ENCODE peak calls at places on chromosomes 16 and 17, in nine cellular contexts. B is lower lobe of right lung; G is A549; I is heart left ventricle; N is WERI-Rb-1; M is H9; Q is esophagus squamous epithelium; L is fibroblast of lung; U is CD8-positive, alpha-beta T cell. C is an unnamed sample.

GRCh38 chr17:47736501-47737211 is 3.6 kb downstream of the TBX21 start:
- DNase-seq in L (no peak), B (no peak), G (no peak), N (no peak), Q (no peak), M (peak), U (no peak), I (no peak), C (no peak)

GRCh38 chr17:78883090-78883532 is 19.9 kb downstream of the CEP295NL start:
- DNase-seq in G (peak), Q (no peak), L (peak), U (no peak), I (peak), M (no peak), B (peak), N (no peak), C (no peak)

GRCh38 chr16:69188716-69189115 is 1.8 kb downstream of the SNTB2 start:
- DNase-seq in N (no peak), M (no peak), Q (no peak), B (no peak), I (no peak), L (peak), G (no peak), U (no peak), C (no peak)

GRCh38 chr17:49585422-49586027 is 9.9 kb downstream of the NXPH3 start:
- DNase-seq in I (no peak), G (peak), Q (no peak), U (no peak), B (no peak), L (no peak), N (peak), M (peak), C (no peak)

GRCh38 chr17:19709841-19710240 is 6.5 kb downstream of the SLC47A2 start:
- DNase-seq in Q (no peak), G (no peak), B (no peak), N (no peak), U (no peak), M (peak), I (no peak), L (no peak), C (no peak)

GRCh38 chr17:77329741-77330531 is 189.2 kb downstream of the SEC14L1 start:
- DNase-seq in B (peak), I (peak), U (no peak), L (no peak), G (no peak), Q (no peak), N (peak), M (peak), C (no peak)

GRCh38 chr17:56810286-56810781 is 23.4 kb downstream of the C17orf67 start:
- DNase-seq in G (no peak), Q (no peak), L (no peak), I (no peak), B (no peak), M (no peak), U (no peak), N (no peak), C (no peak)

GRCh38 chr16:26531290-26531730 is 535.4 kb upstream of the C16orf82 start:
- DNase-seq in M (no peak), B (no peak), L (no peak), N (no peak), U (no peak), I (no peak), Q (no peak), G (no peak), C (no peak)

GRCh38 chr17:64262422-64263260 is at the start of gene TEX2:
- DNase-seq in N (peak), G (no peak), Q (no peak), B (peak), L (no peak), I (peak), M (peak), U (peak), C (no peak)

GRCh38 chr17:74840500-74840899 is 19.2 kb downstream of the GRIN2C start:
- DNase-seq in I (no peak), L (no peak), Q (no peak), M (peak), B (no peak), N (no peak), U (no peak), G (no peak), C (no peak)

GRCh38 chr17:69967910-69968411 is 107.1 kb upstream of the KCNJ16 start:
- DNase-seq in M (no peak), U (no peak), B (no peak), G (no peak), Q (no peak), L (peak), I (no peak), N (no peak), C (no peak)

GRCh38 chr17:520447-521167 is 168.0 kb upstream of the RPH3AL start:
- DNase-seq in B (no peak), M (no peak), I (no peak), U (no peak), N (peak), G (no peak), L (peak), Q (no peak), C (no peak)

DNA sequence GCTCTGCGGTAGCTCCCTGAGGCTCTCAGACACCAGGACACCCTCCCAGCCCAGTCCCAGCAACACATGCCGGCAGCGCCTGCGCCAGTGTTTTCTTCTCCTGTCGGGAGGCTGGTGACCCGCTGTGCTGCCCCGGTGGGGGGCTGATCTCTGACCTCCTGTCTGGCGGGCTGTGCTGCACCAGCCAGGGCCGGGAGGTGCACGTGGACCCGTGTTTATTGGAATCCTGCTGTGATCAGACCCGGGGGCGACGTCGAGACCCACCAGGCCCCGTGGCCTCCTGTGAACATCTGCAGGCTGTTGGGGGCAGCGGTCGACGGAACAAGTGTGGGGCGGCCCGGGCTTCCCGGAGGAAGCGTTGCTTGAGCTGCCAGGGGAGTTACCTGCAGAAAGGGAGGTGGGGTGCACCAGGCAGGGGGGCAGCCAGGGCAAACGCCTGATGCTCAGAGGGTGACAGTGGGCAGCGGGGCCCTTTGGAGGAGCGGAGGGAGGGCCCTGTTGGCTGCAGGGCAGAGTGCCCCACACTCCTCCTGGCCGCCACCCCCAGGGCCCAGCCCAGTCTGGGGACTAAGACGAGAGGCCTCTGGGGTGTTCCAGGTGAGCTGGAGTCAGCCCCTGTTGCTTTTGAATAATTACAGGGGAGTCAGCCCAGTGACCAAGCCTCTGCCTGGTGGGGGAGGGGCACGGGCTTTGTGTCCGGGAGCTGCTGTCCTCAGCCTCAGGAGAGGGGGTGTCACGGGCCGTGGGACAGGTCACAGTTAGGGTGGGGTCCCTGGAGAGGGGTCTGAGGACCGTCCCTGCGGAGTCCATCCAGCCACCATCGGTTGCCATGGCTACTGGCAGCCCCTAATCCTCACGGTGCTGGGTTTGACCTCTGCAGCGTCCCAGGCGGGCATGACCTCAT is 2.2 kb upstream of the SSTR5 start:
- DNase-seq in G (no peak), B (no peak), N (peak), M (no peak), L (no peak), U (no peak), Q (no peak), I (no peak), C (no peak)
- H3K27ac ChIP-seq in G (no peak), B (no peak), N (no peak), M (no peak), L (no peak), U (no peak), Q (no peak), I (no peak), C (no peak)

GRCh38 chr16:49488336-49488735 is 114.7 kb downstream of the C16orf78 start:
- DNase-seq in Q (no peak), U (no peak), G (no peak), I (no peak), M (no peak), L (no peak), B (peak), N (no peak), C (peak)

GRCh38 chr16:49490321-49490705 is 116.7 kb downstream of the C16orf78 start:
- DNase-seq in Q (no peak), L (no peak), U (no peak), N (no peak), M (no peak), G (no peak), B (peak), I (no peak), C (peak)

GRCh38 chr16:49491111-49491670 is 117.6 kb downstream of the C16orf78 start:
- DNase-seq in Q (no peak), M (no peak), U (no peak), G (no peak), L (no peak), N (no peak), I (no peak), B (peak), C (peak)

GRCh38 chr16:49488740-49489525 is 115.3 kb downstream of the C16orf78 start:
- DNase-seq in Q (no peak), I (no peak), B (peak), U (no peak), N (no peak), M (no peak), G (no peak), L (no peak), C (peak)

GRCh38 chr16:49489686-49490320 is 116.2 kb downstream of the C16orf78 start:
- DNase-seq in N (no peak), L (no peak), U (no peak), G (no peak), B (peak), Q (no peak), M (no peak), I (no peak), C (peak)
- TF ChIP-seq CTCF in N (no peak), L (no peak), U (no peak), G (no peak), B (no peak), Q (no peak), M (no peak), I (no peak), C (no peak)

GRCh38 chr16:2531371-2531695 is at the start of gene CEMP1:
- DNase-seq in M (peak), N (no peak), I (no peak), Q (no peak), L (no peak), U (no peak), B (no peak), G (no peak), C (no peak)
- H3K27ac ChIP-seq in M (no peak), N (peak), I (peak), Q (peak), L (peak), U (peak), B (peak), G (peak), C (peak)

DNA sequence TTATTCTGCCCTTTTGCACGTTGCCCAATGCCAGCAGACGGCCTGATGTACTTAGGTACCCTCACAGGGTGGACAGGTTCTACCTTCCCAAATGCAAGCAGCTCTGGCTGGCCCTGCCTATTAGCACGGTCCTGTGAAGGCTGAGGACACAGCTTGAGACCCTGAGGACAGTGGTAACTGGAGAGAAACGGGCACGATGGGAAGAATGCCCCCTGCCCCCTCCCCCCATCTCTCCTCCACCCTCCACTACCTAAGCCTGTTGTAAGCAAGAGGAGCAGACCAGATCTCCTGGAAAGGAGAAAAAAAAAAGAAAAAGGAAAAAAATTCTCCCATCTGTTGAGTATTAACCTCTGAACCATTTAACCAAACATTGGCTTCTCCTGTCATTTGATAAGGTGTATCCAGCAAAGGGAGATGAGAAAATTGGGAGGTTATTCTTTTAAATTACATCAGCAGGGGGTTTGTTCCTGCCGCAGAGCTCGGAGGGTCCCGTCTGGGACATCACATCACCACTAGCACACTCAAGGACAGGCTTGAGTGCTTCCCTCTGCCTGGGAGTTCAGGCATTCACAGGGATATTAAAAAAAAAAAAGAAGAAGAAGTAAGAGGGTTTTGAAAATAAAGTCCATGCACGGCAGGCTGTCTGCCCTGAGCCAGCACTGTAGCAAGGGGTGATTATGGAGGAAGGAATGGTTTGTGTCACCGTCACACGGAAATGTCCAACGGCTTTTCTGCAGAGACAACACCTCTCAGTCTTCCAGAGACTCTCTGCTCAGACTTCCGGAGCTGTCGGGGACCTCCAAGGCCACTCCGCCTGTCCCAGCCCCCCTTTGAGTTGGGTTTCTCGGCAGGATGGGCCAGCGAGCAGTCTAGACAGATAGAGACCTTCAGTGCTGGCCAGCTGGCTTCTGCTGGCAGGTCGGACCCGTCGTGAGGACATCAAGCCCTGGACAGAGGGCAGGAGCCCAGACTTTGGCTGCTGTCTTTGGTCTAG is 33.8 kb downstream of the MEOX1 start:
- DNase-seq in U (no peak), N (no peak), Q (no peak), M (no peak), L (no peak), B (no peak), I (no peak), G (no peak), C (no peak)
- TF ChIP-seq CTCF in U (no peak), N (no peak), Q (no peak), M (no peak), L (no peak), B (no peak), I (no peak), G (no peak), C (no peak)

GRCh38 chr17:39097159-39097519 is 54.3 kb downstream of the PLXDC1 start:
- DNase-seq in L (no peak), I (no peak), Q (no peak), N (peak), G (no peak), B (no peak), M (no peak), U (no peak), C (no peak)

GRCh38 chr17:39095309-39095686 is 56.1 kb downstream of the PLXDC1 start:
- DNase-seq in B (no peak), M (no peak), I (no peak), L (no peak), U (no peak), G (no peak), Q (no peak), N (no peak), C (no peak)

GRCh38 chr17:39092672-39093250 is 58.7 kb downstream of the PLXDC1 start:
- DNase-seq in B (no peak), U (no peak), I (no peak), N (no peak), L (no peak), G (no peak), M (no peak), Q (no peak), C (no peak)

GRCh38 chr17:39096435-39097158 is 54.8 kb downstream of the PLXDC1 start:
- DNase-seq in Q (no peak), G (no peak), M (no peak), N (peak), U (peak), B (no peak), I (no peak), L (no peak), C (no peak)

GRCh38 chr17:39094607-39095308 is 56.7 kb downstream of the PLXDC1 start:
- DNase-seq in G (no peak), N (no peak), M (no peak), L (peak), B (no peak), U (peak), Q (no peak), I (no peak), C (no peak)
- H3K27ac ChIP-seq in G (no peak), N (peak), M (no peak), L (no peak), B (no peak), U (peak), Q (peak), I (peak), C (no peak)

DNA sequence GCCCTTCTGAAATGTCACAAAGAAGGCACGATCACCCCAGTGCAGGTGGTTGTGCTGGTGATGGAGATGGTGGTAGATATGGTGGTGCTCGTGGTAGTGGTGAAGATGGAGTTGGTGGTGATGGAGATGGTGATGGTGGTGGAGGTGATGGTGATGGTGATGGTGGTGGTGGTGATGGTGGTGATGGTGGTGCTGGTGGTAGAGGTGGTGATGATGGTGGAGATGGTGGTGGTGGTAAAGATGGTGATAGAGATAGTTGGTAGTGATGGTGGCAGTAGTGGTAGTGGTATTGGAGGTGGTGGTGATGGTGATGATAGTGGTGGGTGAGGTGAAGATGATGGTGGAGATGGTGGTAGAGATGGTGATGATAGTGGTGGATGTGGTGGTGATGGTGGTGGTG is 88.1 kb upstream of the SALL1 start:
- DNase-seq in Q (no peak), N (no peak), I (no peak), G (no peak), B (no peak), L (no peak), U (no peak), M (no peak), C (no peak)
- TF ChIP-seq CTCF in Q (no peak), N (no peak), I (no peak), G (no peak), B (no peak), L (no peak), U (no peak), M (no peak), C (no peak)

GRCh38 chr17:51745993-51746392 is 412.5 kb downstream of the CA10 start:
- DNase-seq in I (no peak), L (no peak), N (no peak), M (no peak), U (no peak), Q (no peak), B (no peak), G (peak), C (no peak)
- H3K27ac ChIP-seq in I (no peak), L (no peak), N (no peak), M (no peak), U (no peak), Q (no peak), B (no peak), G (no peak), C (peak)